ENCODE peak calls at places on chromosome 12, in seven cellular contexts. G is astrocyte, Z is suprapubic skin, Q is esophagus muscularis mucosa, K is OCI-LY7, S is gastrocnemius medialis, E is mucosa of descending colon. I is an unnamed sample. For H3K36me3, the result is how much of the 10 kb centered on the place peaks cover.

GRCh38 chr12:71688961-71689570 is 3.2 kb downstream of the TMEM19 start:
- DNase-seq in Q (no peak), Z (no peak), G (no peak), S (no peak), K (peak), E (no peak), I (peak)

GRCh38 chr12:39389399-39390150 is 53.3 kb downstream of the KIF21A start:
- DNase-seq in S (no peak), K (no peak), G (no peak), E (no peak), Q (no peak), Z (no peak), I (no peak)

GRCh38 chr12:108185002-108185401 is 55.9 kb downstream of the WSCD2 start:
- DNase-seq in S (no peak), K (no peak), G (no peak), Z (no peak), E (no peak), Q (no peak), I (no peak)

GRCh38 chr12:47846294-47846996 is 26.7 kb upstream of the HDAC7 start:
- DNase-seq in K (no peak), Q (no peak), S (no peak), G (no peak), Z (no peak), E (no peak), I (no peak)

GRCh38 chr12:81987351-81987750 is 228.2 kb upstream of the PPFIA2 start:
- DNase-seq in S (no peak), K (no peak), Q (no peak), Z (no peak), G (no peak), E (no peak), I (no peak)

GRCh38 chr12:129868566-129868965 is 35.3 kb downstream of the TMEM132D start:
- DNase-seq in E (no peak), G (no peak), K (no peak), Z (no peak), S (no peak), Q (peak), I (no peak)

GRCh38 chr12:25337916-25338315 is 87.2 kb upstream of the KRAS start:
- DNase-seq in K (no peak), G (no peak), Z (no peak), E (no peak), S (no peak), Q (no peak), I (no peak)

GRCh38 chr12:53381739-53382630 is 2.0 kb downstream of the SP1 start:
- DNase-seq in S (peak), G (no peak), K (peak), E (peak), Q (no peak), Z (peak), I (peak)

GRCh38 chr12:68498736-68499135 is 112.0 kb upstream of the RAP1B start:
- DNase-seq in S (no peak), Q (no peak), Z (no peak), K (no peak), G (no peak), E (no peak), I (no peak)

GRCh38 chr12:45284096-45284901 is 68.4 kb downstream of the ANO6 start:
- DNase-seq in E (no peak), G (peak), Z (no peak), K (no peak), S (no peak), Q (no peak), I (peak)

GRCh38 chr12:57755454-57756372 is 810 bp downstream of the MARCHF9 start:
- DNase-seq in K (peak), G (no peak), E (peak), S (no peak), Z (peak), Q (no peak), I (no peak)

GRCh38 chr12:132886529-132887477 is 602 bp downstream of the CHFR start:
- DNase-seq in E (peak), Q (no peak), G (no peak), K (no peak), S (no peak), Z (peak), I (peak)

GRCh38 chr12:124685689-124685993 is 118.2 kb upstream of the NCOR2 start:
- DNase-seq in Z (no peak), Q (no peak), G (no peak), S (no peak), E (no peak), K (no peak), I (peak)

GRCh38 chr12:107125833-107126232 is 32.5 kb upstream of the CRY1 start:
- DNase-seq in S (no peak), Q (no peak), K (no peak), Z (no peak), G (no peak), E (no peak), I (no peak)

GRCh38 chr12:107129315-107129930 is 36.1 kb upstream of the CRY1 start:
- DNase-seq in Q (no peak), E (no peak), K (no peak), S (no peak), Z (no peak), G (no peak), I (no peak)

GRCh38 chr12:107127482-107128185 is 34.3 kb upstream of the CRY1 start:
- DNase-seq in Z (no peak), Q (no peak), G (no peak), E (no peak), S (no peak), K (no peak), I (no peak)

GRCh38 chr12:107130830-107131760 is 37.7 kb upstream of the CRY1 start:
- DNase-seq in Z (no peak), Q (no peak), E (no peak), S (no peak), G (no peak), K (no peak), I (no peak)

DNA sequence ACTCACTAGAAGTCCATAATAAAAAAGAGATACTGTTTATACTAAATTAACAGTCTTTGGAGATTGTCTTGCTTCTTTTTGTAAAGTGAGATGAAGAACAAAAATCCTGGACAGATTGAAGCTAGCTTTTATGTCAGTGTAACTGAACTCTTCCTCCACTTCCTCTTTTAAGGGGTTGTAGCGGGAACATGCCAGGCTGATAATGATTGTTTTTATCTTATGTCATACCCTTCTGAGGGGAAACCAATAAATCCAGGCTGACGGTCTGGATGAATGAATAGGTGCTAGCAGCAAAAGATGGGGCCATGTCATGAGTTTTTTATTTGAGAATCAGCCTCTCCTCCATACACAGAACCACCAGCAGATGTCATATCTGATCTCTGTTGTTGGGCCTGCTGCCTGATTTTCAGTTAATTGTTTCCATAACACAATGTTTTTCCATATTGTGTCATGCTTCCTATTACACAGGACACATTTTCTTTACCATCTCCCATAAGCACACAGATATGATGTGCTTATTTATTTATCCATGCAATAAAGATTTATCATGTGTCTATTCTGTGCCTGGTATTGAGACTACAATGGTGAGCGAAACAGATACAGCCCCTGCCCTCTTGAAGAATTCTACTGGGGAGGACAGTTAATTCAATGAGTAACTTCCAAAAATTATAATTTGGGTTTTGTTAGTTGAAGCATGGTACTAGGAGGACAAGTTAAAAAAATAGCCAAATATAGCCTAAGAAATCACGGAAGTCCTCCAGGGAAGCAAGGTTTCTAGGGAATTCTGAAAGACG is 33.5 kb upstream of the CRY1 start:
- DNase-seq in G (no peak), Q (no peak), S (no peak), Z (no peak), E (no peak), K (no peak), I (peak)
- TF ChIP-seq CTCF in G (peak), Q (no peak), S (no peak), Z (no peak), E (no peak), K (peak), I (peak)

GRCh38 chr12:56037161-56037560 is 4.6 kb upstream of the RPS26 start:
- DNase-seq in K (no peak), E (no peak), G (no peak), Q (no peak), S (no peak), Z (no peak), I (no peak)

GRCh38 chr12:56032006-56032405 is 9.7 kb upstream of the RPS26 start:
- DNase-seq in E (no peak), K (no peak), G (no peak), Q (no peak), S (no peak), Z (no peak), I (no peak)

GRCh38 chr12:56029666-56030293 is 8.9 kb downstream of the IKZF4 start:
- DNase-seq in G (peak), E (peak), S (no peak), K (peak), Z (no peak), Q (no peak), I (peak)

GRCh38 chr12:56038022-56038665 is 3.6 kb upstream of the RPS26 start:
- DNase-seq in K (no peak), G (no peak), Z (no peak), E (no peak), Q (no peak), S (no peak), I (no peak)

GRCh38 chr12:56034586-56035332 is 7.0 kb upstream of the RPS26 start:
- DNase-seq in S (no peak), E (no peak), G (no peak), Q (no peak), K (no peak), Z (no peak), I (no peak)
- H3K36me3 ChIP-seq in S (under half), E (under half), G (under half), Q (under half), K (under half), Z (under half), I (under half)

DNA sequence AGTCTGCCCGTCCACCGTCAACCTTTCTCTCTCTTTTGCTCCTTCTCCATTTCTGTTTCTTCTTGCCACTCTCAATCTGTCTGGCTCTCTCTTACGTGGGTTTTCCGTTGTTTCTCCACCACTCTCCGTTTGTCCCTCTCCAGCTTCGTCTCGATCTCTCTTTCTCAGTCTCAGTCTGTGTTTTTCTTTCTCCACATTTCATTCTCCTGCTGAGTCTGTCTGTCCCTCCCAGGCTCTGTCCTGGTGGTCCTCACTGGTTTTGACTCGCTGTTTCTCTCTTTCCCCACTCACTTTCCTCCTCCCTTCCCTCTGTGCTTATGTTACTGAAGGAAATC is 102.9 kb upstream of the MAP1LC3B2 start:
- DNase-seq in K (no peak), Z (no peak), E (no peak), G (no peak), Q (no peak), S (no peak), I (no peak)
- H3K4me3 ChIP-seq in K (no peak), Z (peak), E (no peak), G (peak), Q (peak), S (peak), I (no peak)

GRCh38 chr12:10153271-10154144 is 18.4 kb downstream of the OLR1 start:
- DNase-seq in Z (peak), Q (peak), G (peak), S (peak), K (peak), E (peak), I (peak)
- TF ChIP-seq CTCF in Z (peak), Q (peak), G (peak), S (peak), K (peak), E (peak), I (peak)

GRCh38 chr12:100208834-100209233 is 8.2 kb downstream of the ACTR6 start:
- DNase-seq in E (no peak), Q (peak), G (no peak), Z (no peak), K (no peak), S (no peak), I (no peak)
- H3K36me3 ChIP-seq in E (under half), Q (half or more), G (under half), Z (half or more), K (half or more), S (under half), I (under half)

GRCh38 chr12:40697566-40698257 is 5.5 kb downstream of the CNTN1 start:
- DNase-seq in G (no peak), Z (no peak), S (no peak), K (no peak), E (no peak), Q (no peak), I (peak)

DNA sequence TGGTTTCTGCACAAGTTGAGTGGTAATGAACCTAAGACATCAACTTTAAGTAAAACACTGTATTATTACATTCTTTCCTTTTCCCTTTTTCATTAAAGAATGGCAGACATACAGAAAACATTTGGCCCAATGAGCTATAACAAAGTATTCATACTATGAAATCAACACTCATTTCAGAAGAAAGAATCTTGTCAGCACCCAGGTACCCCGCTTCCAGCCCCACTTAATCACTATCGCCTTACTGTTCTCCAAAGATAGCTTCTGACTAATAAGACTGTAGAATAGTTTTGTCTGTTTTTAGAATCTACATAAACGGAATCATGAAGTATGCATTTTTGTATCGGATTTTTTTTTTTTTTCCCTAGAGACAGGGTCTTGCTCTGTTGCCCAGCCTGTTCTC is 9.5 kb downstream of the CNTN1 start:
- DNase-seq in Z (no peak), Q (no peak), E (no peak), S (no peak), G (no peak), K (no peak), I (no peak)
- H3K4me3 ChIP-seq in Z (no peak), Q (no peak), E (no peak), S (no peak), G (no peak), K (no peak), I (no peak)

GRCh38 chr12:817941-818600 is 65.7 kb downstream of the WNK1 start:
- DNase-seq in K (peak), Z (no peak), E (no peak), S (no peak), G (no peak), Q (no peak), I (no peak)
- TF ChIP-seq CTCF in K (no peak), Z (no peak), E (no peak), S (no peak), G (no peak), Q (no peak), I (no peak)

GRCh38 chr12:75503866-75504265 is 7.5 kb downstream of the KRR1 start:
- DNase-seq in S (no peak), Z (no peak), Q (no peak), G (no peak), K (no peak), E (no peak), I (no peak)
- H3K36me3 ChIP-seq in S (under half), Z (half or more), Q (half or more), G (half or more), K (half or more), E (under half), I (under half)